ENCODE peak calls at places on chromosomes 11 and 22, in six cellular contexts. B, J, Z, U, K and H are unnamed samples.

GRCh38 chr22:17648564-17648963 is 10.0 kb downstream of the BCL2L13 start:
- DNase-seq in B (no peak), J (no peak), Z (no peak), U (no peak), K (no peak), H (no peak)

GRCh38 chr11:93817426-93818348 is 32.7 kb downstream of the VSTM5 start:
- DNase-seq in B (no peak), J (no peak), Z (no peak), U (no peak), K (no peak), H (no peak)

GRCh38 chr11:113531078-113531477 is 55.9 kb upstream of the DRD2 start:
- DNase-seq in B (no peak), J (no peak), Z (no peak), U (no peak), K (no peak), H (no peak)

GRCh38 chr11:102114032-102114431 is 3.8 kb downstream of the YAP1 start:
- DNase-seq in B (no peak), J (no peak), Z (no peak), U (no peak), K (peak), H (no peak)

GRCh38 chr22:44365196-44365802 is 52.5 kb upstream of the SHISAL1 start:
- DNase-seq in B (peak), J (no peak), Z (no peak), U (no peak), K (no peak), H (no peak)

GRCh38 chr11:1122356-1123002 is 35.3 kb upstream of the MUC5AC start:
- DNase-seq in B (no peak), J (no peak), Z (no peak), U (no peak), K (no peak), H (no peak)

GRCh38 chr11:93100211-93100610 is 97.6 kb downstream of the SLC36A4 start:
- DNase-seq in B (no peak), J (no peak), Z (no peak), U (no peak), K (no peak), H (peak)

GRCh38 chr22:17638182-17638431 is 450 bp upstream of the BCL2L13 start:
- DNase-seq in B (no peak), J (no peak), Z (no peak), U (peak), K (peak), H (no peak)

GRCh38 chr22:22912722-22913253 is 25.2 kb downstream of the IGLL5 start:
- DNase-seq in B (no peak), J (no peak), Z (no peak), U (no peak), K (no peak), H (no peak)

GRCh38 chr11:2290351-2290841 is 11.3 kb downstream of the C11orf21 start:
- DNase-seq in B (no peak), J (no peak), Z (no peak), U (no peak), K (no peak), H (no peak)

GRCh38 chr11:130721736-130722135 is 194.5 kb downstream of the SNX19 start:
- DNase-seq in B (no peak), J (no peak), Z (no peak), U (no peak), K (no peak), H (peak)

GRCh38 chr11:14380947-14381555 is 22.1 kb upstream of the RRAS2 start:
- DNase-seq in B (peak), J (peak), Z (peak), U (peak), K (peak), H (peak)

GRCh38 chr11:75667268-75667830 is 1.5 kb downstream of the MAP6 start:
- DNase-seq in B (peak), J (no peak), Z (peak), U (peak), K (peak), H (no peak)

GRCh38 chr11:96061094-96061493 is 137.2 kb upstream of the MTMR2 start:
- DNase-seq in B (no peak), J (no peak), Z (no peak), U (no peak), K (no peak), H (no peak)

GRCh38 chr11:94873910-94874575 is 99.3 kb downstream of the CWC15 start:
- DNase-seq in B (no peak), J (no peak), Z (no peak), U (no peak), K (no peak), H (peak)

GRCh38 chr22:46854125-46854870 is 91.8 kb downstream of the TBC1D22A start:
- DNase-seq in B (peak), J (no peak), Z (peak), U (no peak), K (peak), H (no peak)

GRCh38 chr22:50262460-50262911 is 1.0 kb upstream of the MAPK12 start:
- DNase-seq in B (no peak), J (no peak), Z (no peak), U (no peak), K (no peak), H (no peak)

GRCh38 chr11:117064275-117064674 is 34.0 kb downstream of the SIK3 start:
- DNase-seq in B (no peak), J (no peak), Z (no peak), U (no peak), K (no peak), H (peak)

GRCh38 chr11:122099345-122100045 is 16.5 kb downstream of the BLID start:
- DNase-seq in B (no peak), J (no peak), Z (no peak), U (no peak), K (no peak), H (peak)

GRCh38 chr22:35230417-35230816 is 26.9 kb upstream of the HMGXB4 start:
- DNase-seq in B (no peak), J (no peak), Z (no peak), U (no peak), K (no peak), H (no peak)

GRCh38 chr22:50437511-50438304 is 37.1 kb downstream of the SBF1 start:
- DNase-seq in B (no peak), J (no peak), Z (no peak), U (no peak), K (no peak), H (no peak)

GRCh38 chr11:32713496-32713895 is 81.0 kb downstream of the CCDC73 start:
- DNase-seq in B (no peak), J (no peak), Z (no peak), U (no peak), K (peak), H (peak)

GRCh38 chr22:35354068-35354467 is 26.8 kb upstream of the HMOX1 start:
- DNase-seq in B (no peak), J (no peak), Z (no peak), U (no peak), K (no peak), H (no peak)

GRCh38 chr11:121465709-121466062 is 12.9 kb upstream of the SORL1-AS1 start:
- DNase-seq in B (no peak), J (no peak), Z (no peak), U (no peak), K (no peak), H (no peak)

GRCh38 chr22:44366372-44367310 is 53.9 kb upstream of the SHISAL1 start:
- DNase-seq in B (peak), J (no peak), Z (no peak), U (no peak), K (no peak), H (no peak)

GRCh38 chr11:65695459-65696241 is 16.4 kb upstream of the KAT5 start:
- DNase-seq in B (peak), J (no peak), Z (no peak), U (no peak), K (no peak), H (no peak)

GRCh38 chr22:25492950-25493790 is 71.3 kb upstream of the GRK3 start:
- DNase-seq in B (no peak), J (no peak), Z (no peak), U (no peak), K (no peak), H (no peak)

GRCh38 chr11:45817191-45817590 is 12.2 kb downstream of the SLC35C1 start:
- DNase-seq in B (no peak), J (no peak), Z (no peak), U (no peak), K (no peak), H (no peak)

GRCh38 chr11:134275188-134275533 is 1.0 kb upstream of the GLB1L3 start:
- DNase-seq in B (no peak), J (no peak), Z (no peak), U (no peak), K (peak), H (no peak)

GRCh38 chr22:21951931-21952465 is 650 bp downstream of the PPM1F start:
- DNase-seq in B (peak), J (peak), Z (peak), U (no peak), K (peak), H (peak)

GRCh38 chr11:1565173-1565903 is 6.7 kb downstream of the DUSP8 start:
- DNase-seq in B (no peak), J (no peak), Z (no peak), U (no peak), K (no peak), H (no peak)

GRCh38 chr11:67040147-67040546 is 16.5 kb upstream of the RHOD start:
- DNase-seq in B (no peak), J (no peak), Z (no peak), U (no peak), K (no peak), H (no peak)
- TF ChIP-seq CTCF in B (no peak), J (no peak), Z (no peak), U (no peak), K (peak), H (no peak)

GRCh38 chr22:29083576-29084566 is 11.0 kb downstream of the KREMEN1 start:
- DNase-seq in B (no peak), J (no peak), Z (no peak), U (no peak), K (no peak), H (no peak)
- H3K4me3 ChIP-seq in B (no peak), J (no peak), Z (no peak), U (no peak), K (no peak), H (no peak)

DNA sequence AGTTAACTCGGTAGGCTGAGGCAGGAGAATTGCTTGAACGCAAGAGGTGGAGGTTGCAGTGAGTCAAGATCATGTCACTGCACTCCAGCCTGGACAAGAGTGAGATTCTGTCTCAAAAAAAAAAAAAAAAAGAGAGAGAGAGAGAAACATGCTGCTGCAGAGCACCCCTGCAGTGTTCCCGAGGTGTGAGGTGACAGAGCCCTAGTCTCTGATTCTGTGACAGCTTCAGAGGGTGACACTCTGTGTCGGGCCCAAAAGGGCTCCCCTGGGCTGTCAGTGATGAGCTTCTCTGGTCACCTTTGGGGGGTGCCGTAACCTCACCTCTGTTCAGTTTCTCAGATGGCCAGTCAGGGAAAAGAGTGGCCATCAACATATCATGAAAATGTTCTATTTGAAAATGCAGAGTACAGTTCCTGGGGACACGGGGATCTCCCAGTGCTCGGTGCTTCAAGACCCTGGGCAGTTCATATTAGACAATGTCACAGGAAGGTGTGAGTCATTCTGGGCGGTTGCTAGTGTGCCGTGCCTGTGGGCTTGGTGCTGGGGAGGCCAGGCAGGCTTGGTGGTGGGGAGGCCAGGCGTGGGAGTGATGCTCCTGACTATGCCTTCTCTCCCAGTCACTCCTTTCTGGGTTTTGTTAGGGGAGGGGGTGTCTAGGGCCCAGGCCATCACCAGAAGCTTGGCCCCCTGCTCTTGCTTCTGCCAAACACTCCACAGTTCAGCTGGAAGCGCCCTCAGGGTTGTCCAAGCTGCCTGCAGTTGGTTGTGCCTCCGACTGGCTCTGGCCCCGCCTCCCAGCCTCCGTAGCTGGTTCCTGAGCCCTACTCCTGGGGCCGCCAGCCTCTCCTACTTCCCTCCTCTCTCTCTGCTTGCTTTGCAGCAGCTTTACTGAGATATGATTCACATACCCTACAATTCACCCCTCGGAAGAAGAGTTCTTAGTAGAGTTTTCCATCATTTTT is 52.5 kb upstream of the CLDN5 start:
- DNase-seq in B (peak), J (peak), Z (peak), U (no peak), K (peak), H (peak)
- TF ChIP-seq CTCF in B (no peak), J (no peak), Z (no peak), U (no peak), K (peak), H (no peak)

DNA sequence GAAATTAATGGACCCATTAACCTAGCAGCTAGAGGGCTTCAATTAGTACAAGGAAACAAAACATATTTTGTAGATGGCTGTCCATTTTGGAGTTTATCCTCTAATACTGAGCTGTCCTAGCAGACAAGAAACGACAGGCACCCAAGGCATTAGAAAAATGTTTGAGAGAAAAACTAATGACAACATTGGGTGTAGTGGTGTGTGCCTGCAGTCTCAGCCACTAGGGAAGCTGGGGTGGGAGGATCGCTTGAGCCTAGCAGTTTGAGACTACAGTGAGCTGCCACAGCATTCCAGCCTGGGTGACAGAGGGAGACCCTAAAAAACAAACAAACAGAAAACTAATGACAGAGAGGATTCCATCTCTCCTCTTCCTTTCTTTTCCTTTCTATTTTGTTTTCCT is 1.5 kb downstream of the A4GALT start:
- DNase-seq in B (peak), J (no peak), Z (no peak), U (no peak), K (peak), H (no peak)
- H3K4me3 ChIP-seq in B (peak), J (no peak), Z (peak), U (no peak), K (peak), H (no peak)

GRCh38 chr11:66867425-66868040 is 10.7 kb downstream of the LRFN4 start:
- DNase-seq in B (no peak), J (no peak), Z (no peak), U (no peak), K (peak), H (no peak)
- TF ChIP-seq CTCF in B (no peak), J (no peak), Z (no peak), U (no peak), K (peak), H (no peak)

DNA sequence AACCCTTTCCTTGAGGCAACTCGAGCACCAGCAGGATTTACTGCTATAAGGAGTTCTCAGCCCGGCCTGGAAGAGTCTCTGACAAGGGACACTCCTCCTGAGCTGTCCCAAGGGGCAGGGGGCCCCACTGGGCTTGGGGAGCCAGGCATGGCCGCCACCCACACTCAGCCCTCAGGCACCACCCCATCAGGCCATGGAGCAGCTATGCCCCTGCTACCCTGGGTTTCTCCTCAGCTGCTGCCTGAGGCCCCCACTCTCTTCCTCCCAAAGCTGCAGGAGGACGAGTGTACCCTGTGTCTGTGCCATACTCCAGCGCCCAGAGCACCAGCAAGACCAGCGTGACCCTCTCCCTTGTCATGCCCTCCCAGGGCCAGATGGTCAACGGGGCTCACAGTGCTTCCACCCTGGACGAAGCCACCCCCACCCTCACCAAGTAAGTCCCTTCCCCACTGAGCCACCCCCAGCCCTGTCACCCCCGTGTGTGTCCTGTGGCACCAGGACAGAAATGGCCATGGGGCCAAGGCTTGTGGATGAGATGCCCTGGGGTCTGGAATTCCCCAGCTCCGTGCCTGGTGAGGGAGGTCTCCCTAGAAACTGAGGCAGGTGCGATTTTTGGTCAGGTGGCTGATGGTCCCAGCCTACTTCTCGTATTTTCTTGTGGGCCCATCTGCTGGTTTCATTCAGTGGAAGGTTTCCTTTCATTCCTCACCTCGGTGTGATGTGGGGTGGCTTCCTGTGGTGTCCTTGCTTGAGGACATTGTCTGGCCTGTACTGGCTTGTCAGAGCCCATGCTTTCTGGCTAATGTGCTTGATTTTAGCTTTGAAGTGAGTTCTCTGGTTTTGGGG is 28.4 kb downstream of the TAB1 start:
- DNase-seq in B (peak), J (no peak), Z (no peak), U (no peak), K (no peak), H (no peak)
- H3K4me3 ChIP-seq in B (no peak), J (no peak), Z (no peak), U (no peak), K (no peak), H (no peak)

DNA sequence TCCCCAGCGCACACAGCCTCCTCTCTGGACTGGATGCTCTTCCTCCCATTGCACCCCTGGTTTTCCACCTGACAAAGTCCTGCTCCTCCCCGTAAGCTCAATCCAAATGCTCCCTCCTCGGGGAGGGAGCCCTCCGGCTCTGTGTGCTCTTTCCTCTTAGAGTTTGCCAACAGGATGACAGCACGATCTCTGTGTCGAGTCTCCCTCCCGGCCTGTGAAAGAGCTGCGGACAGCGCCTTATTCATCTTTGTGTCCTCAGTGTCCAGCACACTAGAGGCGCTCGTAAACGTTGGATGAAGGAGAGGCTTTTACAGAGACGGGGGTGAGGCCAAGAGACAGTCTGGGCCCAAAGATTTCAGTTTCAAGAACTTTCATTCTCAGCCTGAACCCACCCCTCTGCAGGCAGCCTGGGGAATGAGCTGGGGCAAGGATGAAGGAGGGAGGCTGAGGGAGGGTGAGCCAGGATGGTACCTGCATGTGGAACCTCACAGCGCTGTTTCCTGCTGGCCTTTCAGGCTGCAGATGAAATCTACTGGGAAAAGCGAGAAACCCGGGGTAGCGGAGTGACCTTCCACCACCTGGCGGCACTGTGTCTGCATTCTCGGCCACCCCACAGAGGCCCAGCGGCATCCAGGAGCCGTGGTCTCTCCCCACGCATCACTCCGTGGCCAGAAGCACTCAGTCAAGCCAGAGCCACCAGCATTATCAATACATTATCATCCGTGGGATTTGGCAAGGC is 8.5 kb upstream of the TMPRSS4 start:
- DNase-seq in B (no peak), J (no peak), Z (no peak), U (no peak), K (peak), H (no peak)
- TF ChIP-seq CTCF in B (no peak), J (no peak), Z (no peak), U (no peak), K (peak), H (no peak)

DNA sequence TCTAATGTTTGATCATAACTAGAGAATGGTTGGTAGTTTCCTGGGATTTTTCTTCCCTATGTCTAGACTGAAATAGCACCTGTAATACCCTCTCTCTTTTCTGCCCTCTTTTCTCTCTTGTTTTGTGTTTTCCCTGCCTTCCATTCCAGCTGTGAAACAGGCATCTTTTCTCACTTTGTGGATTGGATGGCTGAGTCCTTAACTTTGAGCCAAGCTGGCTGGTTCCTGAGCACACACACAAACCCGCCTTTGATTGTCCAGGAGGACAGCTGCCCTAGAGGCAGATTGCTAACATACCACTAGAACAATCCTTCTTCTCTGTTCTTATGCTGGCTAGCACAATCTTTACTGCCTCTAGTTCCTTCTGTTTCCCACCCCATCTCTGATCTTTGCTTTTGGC is 17.7 kb downstream of the CTNND1 start:
- DNase-seq in B (peak), J (no peak), Z (no peak), U (peak), K (peak), H (peak)
- H3K4me3 ChIP-seq in B (peak), J (no peak), Z (peak), U (peak), K (peak), H (no peak)